ENCODE peak calls at places on chromosomes 12 and 14, in ten cellular contexts. B is fibroblast of villous mesenchyme, C is germinal center, Y is uterus, Q is GM10248, L is NCI-H345, U is T-helper 17 cell, F is AG04450, E is B cell, N is left cardiac atrium. K is an unnamed sample.

GRCh38 chr14:99757331-99758070 is 35.7 kb upstream of the EML1 start:
- DNase-seq in B (peak), C (no peak), Y (no peak), Q (no peak), L (no peak), U (no peak), F (peak), E (no peak), N (no peak), K (no peak)

GRCh38 chr14:93994919-93995682 is 2.0 kb upstream of the CCDC197 start:
- DNase-seq in B (no peak), C (no peak), Y (peak), Q (no peak), L (no peak), U (no peak), F (peak), E (no peak), N (peak), K (no peak)

GRCh38 chr12:31339831-31340622 is 14.1 kb upstream of the SINHCAF start:
- DNase-seq in B (no peak), C (no peak), Y (no peak), Q (no peak), L (no peak), U (no peak), F (no peak), E (no peak), N (no peak), K (no peak)

GRCh38 chr14:55123101-55123500 is 6.0 kb upstream of the LGALS3 start:
- DNase-seq in B (peak), C (no peak), Y (peak), Q (no peak), L (no peak), U (no peak), F (peak), E (no peak), N (no peak), K (no peak)

GRCh38 chr12:94100990-94101901 is 47.1 kb upstream of the PLXNC1 start:
- DNase-seq in B (peak), C (peak), Y (peak), Q (peak), L (peak), U (peak), F (peak), E (peak), N (peak), K (peak)

GRCh38 chr12:124140889-124141550 is 153.9 kb upstream of the RFLNA start:
- DNase-seq in B (no peak), C (no peak), Y (no peak), Q (no peak), L (no peak), U (no peak), F (no peak), E (no peak), N (no peak), K (peak)

GRCh38 chr12:6390084-6390799 is 6.3 kb downstream of the LTBR start:
- DNase-seq in B (no peak), C (no peak), Y (no peak), Q (no peak), L (no peak), U (no peak), F (no peak), E (no peak), N (no peak), K (no peak)

GRCh38 chr12:647039-647712 is 16.1 kb downstream of the NINJ2 start:
- DNase-seq in B (no peak), C (no peak), Y (no peak), Q (no peak), L (no peak), U (no peak), F (no peak), E (no peak), N (no peak), K (no peak)

GRCh38 chr12:62588916-62589315 is 122.3 kb downstream of the MON2 start:
- DNase-seq in B (no peak), C (no peak), Y (no peak), Q (no peak), L (no peak), U (no peak), F (peak), E (no peak), N (no peak), K (no peak)

GRCh38 chr12:87812711-87813110 is 216.5 kb downstream of the C12orf50 start:
- DNase-seq in B (no peak), C (no peak), Y (no peak), Q (no peak), L (no peak), U (no peak), F (no peak), E (no peak), N (no peak), K (no peak)

GRCh38 chr14:36091096-36091495 is 85.4 kb downstream of the PTCSC3 start:
- DNase-seq in B (peak), C (no peak), Y (no peak), Q (no peak), L (no peak), U (no peak), F (peak), E (no peak), N (no peak), K (no peak)

GRCh38 chr14:98950356-98950895 is 321.6 kb downstream of the BCL11B start:
- DNase-seq in B (no peak), C (no peak), Y (no peak), Q (no peak), L (no peak), U (no peak), F (no peak), E (no peak), N (no peak), K (no peak)

GRCh38 chr12:93441111-93441616 is 583 bp downstream of the UBE2N start:
- DNase-seq in B (peak), C (peak), Y (peak), Q (peak), L (peak), U (peak), F (no peak), E (no peak), N (peak), K (no peak)

GRCh38 chr12:82651489-82651888 is 35.2 kb upstream of the TMTC2 start:
- DNase-seq in B (no peak), C (no peak), Y (no peak), Q (no peak), L (peak), U (no peak), F (no peak), E (no peak), N (no peak), K (no peak)

GRCh38 chr12:62434504-62435336 is 31.9 kb upstream of the MON2 start:
- DNase-seq in B (no peak), C (peak), Y (no peak), Q (peak), L (no peak), U (no peak), F (no peak), E (no peak), N (no peak), K (peak)

GRCh38 chr12:107404981-107405380 is 280.6 kb upstream of the PWP1 start:
- DNase-seq in B (peak), C (no peak), Y (no peak), Q (peak), L (no peak), U (no peak), F (no peak), E (no peak), N (no peak), K (no peak)

GRCh38 chr12:53737951-53738833 is 10.9 kb upstream of the CALCOCO1 start:
- DNase-seq in B (no peak), C (peak), Y (no peak), Q (no peak), L (no peak), U (peak), F (no peak), E (no peak), N (no peak), K (no peak)

GRCh38 chr12:79725987-79726386 is 35.2 kb upstream of the PAWR start:
- DNase-seq in B (peak), C (no peak), Y (no peak), Q (no peak), L (no peak), U (no peak), F (peak), E (no peak), N (no peak), K (no peak)

GRCh38 chr14:43898709-43899108 is 608.4 kb downstream of the FSCB start:
- DNase-seq in B (no peak), C (no peak), Y (no peak), Q (no peak), L (no peak), U (no peak), F (no peak), E (no peak), N (no peak), K (no peak)

GRCh38 chr12:104276192-104277131 is 27.1 kb upstream of the EID3 start:
- DNase-seq in B (no peak), C (peak), Y (no peak), Q (peak), L (peak), U (no peak), F (no peak), E (no peak), N (no peak), K (no peak)

GRCh38 chr14:61643546-61643945 is 51.8 kb upstream of the HIF1A start:
- DNase-seq in B (peak), C (no peak), Y (no peak), Q (no peak), L (no peak), U (no peak), F (no peak), E (no peak), N (no peak), K (no peak)

GRCh38 chr14:22981090-22982012 is 1.0 kb downstream of the AJUBA start:
- DNase-seq in B (no peak), C (peak), Y (no peak), Q (no peak), L (no peak), U (peak), F (no peak), E (peak), N (no peak), K (no peak)

GRCh38 chr12:108972226-108972757 is 48.6 kb downstream of the SVOP start:
- DNase-seq in B (no peak), C (no peak), Y (no peak), Q (no peak), L (no peak), U (no peak), F (no peak), E (no peak), N (no peak), K (no peak)

GRCh38 chr12:53051058-53051880 is 1.4 kb downstream of the TNS2 start:
- DNase-seq in B (peak), C (no peak), Y (peak), Q (no peak), L (no peak), U (no peak), F (no peak), E (no peak), N (peak), K (peak)

GRCh38 chr14:93936245-93936644 is 9.1 kb downstream of the FAM181A start:
- DNase-seq in B (no peak), C (peak), Y (no peak), Q (no peak), L (peak), U (no peak), F (no peak), E (no peak), N (no peak), K (no peak)

GRCh38 chr14:61765225-61765943 is 3.2 kb downstream of the SNAPC1 start:
- DNase-seq in B (no peak), C (no peak), Y (no peak), Q (no peak), L (no peak), U (no peak), F (no peak), E (no peak), N (no peak), K (no peak)

GRCh38 chr14:89697281-89698060 is 257.1 kb downstream of the EFCAB11 start:
- DNase-seq in B (no peak), C (no peak), Y (no peak), Q (no peak), L (no peak), U (no peak), F (no peak), E (no peak), N (no peak), K (no peak)

GRCh38 chr14:92473261-92473946 is 40.2 kb upstream of the RIN3 start:
- DNase-seq in B (peak), C (no peak), Y (peak), Q (no peak), L (no peak), U (no peak), F (no peak), E (no peak), N (no peak), K (no peak)

GRCh38 chr12:123043536-123044001 is 63.1 kb downstream of the ARL6IP4 start:
- DNase-seq in B (peak), C (peak), Y (peak), Q (peak), L (peak), U (peak), F (peak), E (peak), N (peak), K (peak)

GRCh38 chr14:104282332-104283196 is 144.2 kb downstream of the KIF26A start:
- DNase-seq in B (no peak), C (no peak), Y (peak), Q (no peak), L (no peak), U (no peak), F (no peak), E (no peak), N (peak), K (no peak)

GRCh38 chr12:58745348-58746125 is 174.8 kb downstream of the LRIG3 start:
- DNase-seq in B (no peak), C (no peak), Y (no peak), Q (no peak), L (no peak), U (no peak), F (no peak), E (no peak), N (no peak), K (no peak)

GRCh38 chr12:52200086-52200782 is 8.4 kb upstream of the KRT80 start:
- DNase-seq in B (no peak), C (no peak), Y (no peak), Q (no peak), L (peak), U (no peak), F (no peak), E (no peak), N (peak), K (no peak)

GRCh38 chr12:77599782-77600491 is 230.8 kb upstream of the NAV3 start:
- DNase-seq in B (no peak), C (no peak), Y (no peak), Q (no peak), L (no peak), U (no peak), F (no peak), E (no peak), N (no peak), K (no peak)